ENCODE peak calls at places on chromosomes 2 and 18, in five cellular contexts. O is hepatocyte, X is psoas muscle, H is epithelial cell of esophagus, F is kidney. B is an unnamed sample.

GRCh38 chr2:129074526-129074925 is 755.9 kb upstream of the HS6ST1 start:
- DNase-seq in O (no peak), X (no peak), H (no peak), F (no peak), B (peak)

GRCh38 chr2:177618270-177619253 is 226.0 kb downstream of the AGPS start:
- DNase-seq in O (peak), X (peak), H (peak), F (peak), B (peak)

GRCh38 chr2:11129598-11130449 is 25.4 kb upstream of the SLC66A3 start:
- DNase-seq in O (peak), X (peak), H (peak), F (peak), B (peak)

GRCh38 chr2:88690591-88691338 is 708 bp upstream of the RPIA start:
- DNase-seq in O (peak), X (peak), H (peak), F (peak), B (peak)

GRCh38 chr2:189407161-189407943 is 33.9 kb upstream of the WDR75 start:
- DNase-seq in O (peak), X (no peak), H (peak), F (no peak), B (peak)

GRCh38 chr18:48798334-48799197 is 152.2 kb downstream of the SMAD7 start:
- DNase-seq in O (no peak), X (peak), H (no peak), F (peak), B (no peak)

GRCh38 chr2:180983468-180984388 is 3.3 kb downstream of the UBE2E3 start:
- DNase-seq in O (peak), X (no peak), H (peak), F (no peak), B (peak)

GRCh38 chr2:150135223-150135883 is 352.1 kb downstream of the RND3 start:
- DNase-seq in O (peak), X (no peak), H (no peak), F (no peak), B (no peak)

GRCh38 chr2:159797468-159798375 is at the start of gene CD302:
- DNase-seq in O (peak), X (peak), H (peak), F (peak), B (no peak)

GRCh38 chr2:101311390-101312019 is 3.0 kb upstream of the RNF149 start:
- DNase-seq in O (no peak), X (no peak), H (peak), F (no peak), B (peak)

GRCh38 chr2:108906403-108907077 is 82.5 kb downstream of the EDAR start:
- DNase-seq in O (no peak), X (no peak), H (no peak), F (no peak), B (no peak)

GRCh38 chr2:33238111-33238510 is 238.3 kb upstream of the RASGRP3 start:
- DNase-seq in O (no peak), X (no peak), H (peak), F (no peak), B (peak)

GRCh38 chr2:211216221-211216620 is 659.8 kb downstream of the CPS1 start:
- DNase-seq in O (no peak), X (no peak), H (peak), F (no peak), B (peak)

GRCh38 chr2:179655627-179656026 is 205.8 kb downstream of the ZNF385B start:
- DNase-seq in O (no peak), X (no peak), H (peak), F (no peak), B (peak)

GRCh38 chr18:11751305-11752115 is 62.4 kb downstream of the GNAL start:
- DNase-seq in O (peak), X (no peak), H (peak), F (no peak), B (peak)

GRCh38 chr18:55251186-55251995 is 292.1 kb upstream of the CCDC68 start:
- DNase-seq in O (no peak), X (no peak), H (peak), F (no peak), B (peak)

GRCh38 chr18:58511306-58511705 is 117.6 kb downstream of the ALPK2 start:
- DNase-seq in O (no peak), X (no peak), H (no peak), F (no peak), B (no peak)

GRCh38 chr2:64453710-64454315 is at the start of gene LGALSL:
- DNase-seq in O (peak), X (peak), H (peak), F (peak), B (peak)

GRCh38 chr2:163580757-163581156 is 155.1 kb downstream of the FIGN start:
- DNase-seq in O (no peak), X (no peak), H (no peak), F (no peak), B (no peak)

GRCh38 chr2:86249843-86250402 is 50.7 kb downstream of the MRPL35 start:
- DNase-seq in O (no peak), X (no peak), H (no peak), F (no peak), B (no peak)

GRCh38 chr2:34365937-34366336 is 766.8 kb upstream of the FAM98A start:
- DNase-seq in O (peak), X (no peak), H (no peak), F (no peak), B (no peak)

GRCh38 chr2:101464841-101465240 is 10.1 kb downstream of the RFX8 start:
- DNase-seq in O (no peak), X (no peak), H (peak), F (no peak), B (peak)

GRCh38 chr2:27489118-27489497 is 435 bp downstream of the IFT172 start:
- DNase-seq in O (peak), X (no peak), H (peak), F (no peak), B (no peak)

GRCh38 chr2:192029089-192029488 is 165.6 kb downstream of the TMEFF2 start:
- DNase-seq in O (peak), X (no peak), H (peak), F (no peak), B (peak)
- TF ChIP-seq CTCF in O (no peak), X (no peak), H (peak), F (no peak), B (peak)

GRCh38 chr2:153818242-153818641 is 53.5 kb upstream of the GALNT13 start:
- DNase-seq in O (no peak), X (no peak), H (no peak), F (peak), B (no peak)

GRCh38 chr2:153819056-153819455 is 52.7 kb upstream of the GALNT13 start:
- DNase-seq in O (no peak), X (no peak), H (no peak), F (no peak), B (peak)

GRCh38 chr2:153823880-153824279 is 47.8 kb upstream of the GALNT13 start:
- DNase-seq in O (no peak), X (no peak), H (peak), F (no peak), B (peak)

GRCh38 chr2:153819501-153819900 is 52.2 kb upstream of the GALNT13 start:
- DNase-seq in O (peak), X (no peak), H (peak), F (peak), B (no peak)
- TF ChIP-seq CTCF in O (peak), X (no peak), H (peak), F (no peak), B (no peak)

GRCh38 chr2:59789523-59789922 is 763.9 kb downstream of the BCL11A start:
- DNase-seq in O (no peak), X (no peak), H (no peak), F (no peak), B (no peak)
- TF ChIP-seq CTCF in O (no peak), X (no peak), H (no peak), F (no peak), B (no peak)

DNA sequence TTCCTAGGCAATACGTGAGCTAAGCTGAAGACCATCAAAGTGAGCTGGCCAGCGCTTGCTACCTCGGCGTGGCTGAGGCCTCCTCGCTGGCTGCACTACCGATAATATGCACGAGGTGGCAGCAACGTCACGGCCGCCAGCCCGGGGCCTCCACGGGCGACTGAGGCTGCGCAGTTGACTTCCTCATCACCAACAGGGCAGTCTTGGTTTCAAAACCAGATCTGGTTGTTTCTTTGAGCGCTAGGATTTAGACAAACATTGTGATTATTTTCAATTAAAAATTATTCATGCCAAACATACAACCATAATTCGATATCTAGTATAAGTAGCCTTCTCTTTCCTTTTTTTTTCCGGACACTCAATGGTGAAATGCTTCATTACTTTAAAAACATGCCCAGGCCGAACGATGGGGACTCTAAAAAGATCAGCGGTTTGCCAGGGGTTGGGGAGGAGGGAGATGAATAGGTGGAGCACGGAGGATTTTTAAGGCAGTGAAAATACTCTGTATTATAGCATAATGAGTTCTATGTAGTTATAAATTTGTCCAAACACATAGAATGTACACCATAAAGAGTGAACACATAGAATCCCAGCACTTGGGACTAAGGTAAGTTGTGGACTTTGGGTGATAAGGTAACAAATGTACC is 52.0 kb downstream of the CYBRD1 start:
- DNase-seq in O (peak), X (peak), H (peak), F (peak), B (peak)
- TF ChIP-seq CTCF in O (peak), X (peak), H (peak), F (peak), B (peak)